ENCODE peak calls at places on chromosomes 13 and 19, in ten cellular contexts. J is foreskin keratinocyte, P is tibial nerve, K is heart right ventricle, L is cardiac muscle cell, C is body of pancreas, S is ascending aorta, E is Peyer's patch, V is pancreas, Q is K562. R is an unnamed sample.
A peak's percentile ranks its signal among the peaks of the same experiment; 100 is the strongest.

GRCh38 chr13:104984296-104984818 is 1551.1 kb downstream of the EFNB2 start:
- DNase-seq in J (peak; percentile 30), P (peak; percentile 44), K (peak; percentile 24), L (peak; percentile 71), C (peak; percentile 33), S (no peak), E (no peak), V (no peak), Q (no peak), R (peak; percentile 49)

GRCh38 chr19:3248728-3249315 is 24.4 kb downstream of the CELF5 start:
- DNase-seq in J (no peak), P (no peak), K (no peak), L (no peak), C (no peak), S (no peak), E (no peak), V (no peak), Q (no peak), R (no peak)

GRCh38 chr13:26017932-26018690 is 33.7 kb downstream of the SHISA2 start:
- DNase-seq in J (no peak), P (no peak), K (no peak), L (peak; percentile 41), C (no peak), S (no peak), E (no peak), V (no peak), Q (no peak), R (no peak)

GRCh38 chr19:12665281-12665573 is 1.3 kb downstream of the MAN2B1 start:
- DNase-seq in J (no peak), P (no peak), K (no peak), L (no peak), C (no peak), S (peak; percentile 79), E (peak; percentile 89), V (no peak), Q (no peak), R (peak; percentile 55)

GRCh38 chr13:111474136-111475002 is 153.9 kb downstream of the TEX29 start:
- DNase-seq in J (no peak), P (no peak), K (no peak), L (peak; percentile 56), C (peak; percentile 31), S (no peak), E (no peak), V (peak; percentile 31), Q (peak; percentile 57), R (no peak)

GRCh38 chr19:13104848-13105646 is 2.4 kb upstream of the LYL1 start:
- DNase-seq in J (no peak), P (no peak), K (no peak), L (no peak), C (no peak), S (peak; percentile 67), E (peak; percentile 79), V (no peak), Q (no peak), R (no peak)

GRCh38 chr19:11995174-11995573 is 30.3 kb downstream of the ZNF763 start:
- DNase-seq in J (no peak), P (no peak), K (no peak), L (peak; percentile 79), C (no peak), S (no peak), E (no peak), V (no peak), Q (peak; percentile 30), R (no peak)

GRCh38 chr19:29926801-29927200 is 15.2 kb upstream of the URI1 start:
- DNase-seq in J (no peak), P (no peak), K (no peak), L (no peak), C (no peak), S (no peak), E (no peak), V (no peak), Q (no peak), R (no peak)

GRCh38 chr19:12880551-12881171 is 588 bp downstream of the DNASE2 start:
- DNase-seq in J (peak; percentile 26), P (no peak), K (peak; percentile 42), L (peak; percentile 41), C (peak; percentile 50), S (no peak), E (peak; percentile 64), V (peak; percentile 55), Q (no peak), R (no peak)

GRCh38 chr13:40230833-40231266 is 435.6 kb downstream of the FOXO1 start:
- DNase-seq in J (no peak), P (no peak), K (no peak), L (peak; percentile 84), C (no peak), S (no peak), E (no peak), V (no peak), Q (no peak), R (no peak)

GRCh38 chr19:29685326-29685725 is 20.1 kb downstream of the PLEKHF1 start:
- DNase-seq in J (no peak), P (no peak), K (no peak), L (peak; percentile 40), C (no peak), S (no peak), E (no peak), V (no peak), Q (no peak), R (no peak)

GRCh38 chr13:94345374-94346195 is 133.9 kb downstream of the DCT start:
- DNase-seq in J (peak; percentile 83), P (no peak), K (no peak), L (peak; percentile 43), C (no peak), S (no peak), E (no peak), V (no peak), Q (no peak), R (no peak)

DNA sequence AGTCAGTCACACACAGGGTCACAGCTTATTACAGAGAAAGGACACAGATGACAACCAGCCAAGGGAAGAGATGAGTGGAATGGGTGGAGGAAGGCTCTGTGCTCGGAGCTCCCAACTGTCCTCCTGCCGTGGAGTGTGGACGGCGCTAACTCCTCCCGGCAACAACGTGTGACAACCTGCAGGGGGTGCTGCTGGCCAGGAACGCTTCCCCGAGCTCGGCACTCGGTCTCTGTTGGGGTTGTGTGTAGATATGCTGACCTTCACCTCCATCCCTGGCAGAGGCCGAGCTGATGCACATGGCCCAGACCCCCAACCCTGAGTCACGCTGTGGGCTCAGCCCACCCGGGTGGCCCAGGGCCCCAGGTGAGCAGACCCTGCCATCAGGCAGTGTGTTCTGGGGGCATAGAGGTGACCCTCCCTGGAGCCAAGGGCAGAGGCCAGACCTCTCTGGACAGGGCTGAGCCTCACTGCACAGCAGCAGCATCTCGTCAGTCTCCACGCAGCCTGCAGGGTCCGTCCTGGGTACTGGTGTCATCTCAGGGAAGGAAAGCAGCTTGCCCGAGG is 14.1 kb downstream of the ZNF444 start:
- DNase-seq in J (no peak), P (no peak), K (peak; percentile 36), L (peak; percentile 11), C (peak; percentile 51), S (no peak), E (no peak), V (peak; percentile 51), Q (peak; percentile 53), R (no peak)
- TF ChIP-seq CTCF in J (peak; percentile 57), P (no peak), K (peak; percentile 55), L (peak; percentile 41), C (peak; percentile 32), S (peak; percentile 12), E (peak; percentile 41), V (no peak), Q (peak; percentile 69), R (peak; percentile 58)

DNA sequence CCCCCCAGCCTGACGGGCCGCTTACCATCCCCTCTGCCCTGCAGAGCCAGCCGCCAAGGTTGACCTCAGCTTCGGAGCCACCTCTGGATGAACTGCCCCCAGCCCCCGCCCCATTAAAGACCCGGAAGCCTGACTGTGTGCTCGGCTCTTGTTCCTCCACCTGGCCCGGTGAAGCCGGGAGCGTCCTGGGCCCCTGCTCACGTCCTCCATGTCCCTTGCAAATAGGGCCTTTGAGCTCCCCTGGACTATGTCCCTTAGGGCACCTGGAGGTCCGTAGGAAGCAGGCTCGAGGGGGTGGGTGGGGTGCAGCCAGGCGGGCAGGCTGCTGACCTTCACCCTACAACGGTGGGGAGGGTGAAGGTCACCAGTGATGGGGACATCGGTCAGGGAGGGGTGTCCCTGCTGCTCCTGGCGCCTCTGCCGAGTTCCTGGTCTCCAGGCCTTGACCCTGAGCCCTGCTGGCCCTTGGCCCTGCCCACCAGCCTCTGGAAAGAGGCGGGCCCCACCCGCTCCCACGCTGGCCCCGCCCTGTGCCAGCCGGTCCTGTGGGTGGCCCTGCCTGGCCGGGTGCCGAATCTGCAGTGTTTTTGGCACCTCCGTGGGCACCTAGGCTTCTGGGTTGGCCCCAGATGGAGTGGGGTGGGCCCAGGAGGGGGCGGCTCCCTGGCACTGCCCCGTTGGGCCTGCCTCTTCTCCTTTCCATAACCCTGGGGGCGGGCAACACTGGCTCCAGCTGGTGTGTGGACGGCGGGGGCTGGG is 3.3 kb downstream of the ATP5F1D start:
- DNase-seq in J (no peak), P (no peak), K (peak; percentile 87), L (no peak), C (peak; percentile 73), S (no peak), E (peak; percentile 87), V (peak; percentile 80), Q (no peak), R (peak; percentile 87)
- H3K4me1 ChIP-seq in J (peaks cover 3% of the 10 kb centered on the region), P (peaks cover 39% of the 10 kb centered on the region), K (peaks cover 77% of the 10 kb centered on the region), L (peaks cover 12% of the 10 kb centered on the region), C (peaks cover 76% of the 10 kb centered on the region), S (peaks cover 39% of the 10 kb centered on the region), E (peaks cover 7% of the 10 kb centered on the region), V (peaks cover 49% of the 10 kb centered on the region), Q (peaks cover 49% of the 10 kb centered on the region), R (peaks cover 87% of the 10 kb centered on the region)

GRCh38 chr19:48965806-48966540 is 864 bp downstream of the FTL start:
- DNase-seq in J (peak; percentile 81), P (peak; percentile 91), K (peak; percentile 86), L (peak; percentile 78), C (peak; percentile 89), S (peak; percentile 95), E (peak; percentile 96), V (peak; percentile 87), Q (peak; percentile 49), R (peak; percentile 89)
- H3K27ac ChIP-seq in J (peak overlapping the region; percentile 61), P (peak overlapping the region; percentile 92), K (peak overlapping the region; percentile 84), L (peak overlapping the region; percentile 78), C (peak overlapping the region; percentile 83), S (peak overlapping the region; percentile 89), E (peak overlapping the region; percentile 96), V (peak overlapping the region; percentile 86), Q (peak overlapping the region; percentile 82), R (peak overlapping the region; percentile 94)

GRCh38 chr19:5515737-5516136 is 52.0 kb downstream of the TINCR start:
- DNase-seq in J (no peak), P (no peak), K (no peak), L (no peak), C (no peak), S (no peak), E (no peak), V (no peak), Q (no peak), R (no peak)
- TF ChIP-seq CTCF in J (peak; percentile 45), P (no peak), K (no peak), L (no peak), C (no peak), S (no peak), E (no peak), V (no peak), Q (peak; percentile 62), R (no peak)

GRCh38 chr19:15234525-15235130 is 2.4 kb upstream of the EPHX3 start:
- DNase-seq in J (no peak), P (no peak), K (no peak), L (no peak), C (no peak), S (no peak), E (no peak), V (no peak), Q (no peak), R (no peak)
- H3K4me1 ChIP-seq in J (no peaks in the 10 kb centered on the region), P (peaks cover 4% of the 10 kb centered on the region), K (peaks cover 34% of the 10 kb centered on the region), L (no peaks in the 10 kb centered on the region), C (peaks cover 4% of the 10 kb centered on the region), S (peaks cover 4% of the 10 kb centered on the region), E (no peaks in the 10 kb centered on the region), V (no peaks in the 10 kb centered on the region), Q (no peaks in the 10 kb centered on the region), R (peaks cover 29% of the 10 kb centered on the region)

GRCh38 chr13:77833331-77833863 is 85.2 kb downstream of the EDNRB start:
- DNase-seq in J (peak; percentile 1), P (peak; percentile 64), K (no peak), L (peak; percentile 87), C (no peak), S (no peak), E (no peak), V (no peak), Q (no peak), R (no peak)
- H3K27ac ChIP-seq in J (no peak overlapping the region), P (no peak overlapping the region), K (peak overlapping the region; percentile 41), L (no peak overlapping the region), C (no peak overlapping the region), S (no peak overlapping the region), E (no peak overlapping the region), V (peak overlapping the region; percentile 25), Q (no peak overlapping the region), R (peak overlapping the region; percentile 82)

R was measured in left ventricle myocardium inferior.